ENCODE peak calls at places on chromosomes 11 and 22, in nine cellular contexts. K, P, B, U, I, T, L, G and X are unnamed samples.
A peak's percentile ranks its signal among the peaks of the same experiment; 100 is the strongest.

GRCh38 chr22:37198290-37199102 is 10.4 kb upstream of the C1QTNF6 start:
- DNase-seq in K (no peak), P (peak; percentile 67), B (peak; percentile 81), U (peak; percentile 82), I (peak; percentile 84), T (peak; percentile 78), L (no peak), G (peak; percentile 96), X (peak; percentile 90)

GRCh38 chr11:7657306-7658025 is 15.8 kb downstream of the CYB5R2 start:
- DNase-seq in K (no peak), P (peak; percentile 72), B (peak; percentile 76), U (peak; percentile 90), I (peak; percentile 49), T (peak; percentile 81), L (no peak), G (no peak), X (no peak)

GRCh38 chr22:28711820-28712777 is 29.5 kb downstream of the CHEK2 start:
- DNase-seq in K (peak; percentile 79), P (peak; percentile 98), B (peak; percentile 97), U (no peak), I (peak; percentile 64), T (peak; percentile 96), L (peak; percentile 72), G (no peak), X (no peak)

GRCh38 chr11:77299528-77299993 is 1.9 kb downstream of the GDPD4 start:
- DNase-seq in K (no peak), P (no peak), B (peak; percentile 60), U (no peak), I (no peak), T (no peak), L (no peak), G (no peak), X (no peak)

GRCh38 chr11:101336858-101337257 is 207.2 kb upstream of the PGR start:
- DNase-seq in K (no peak), P (no peak), B (no peak), U (peak; percentile 31), I (peak; percentile 51), T (no peak), L (no peak), G (no peak), X (no peak)

GRCh38 chr22:32132783-32133182 is 26.3 kb downstream of the C22orf42 start:
- DNase-seq in K (no peak), P (no peak), B (no peak), U (no peak), I (no peak), T (no peak), L (no peak), G (no peak), X (no peak)

GRCh38 chr11:78097666-78098385 is 18.2 kb upstream of the NDUFC2 start:
- DNase-seq in K (no peak), P (no peak), B (no peak), U (no peak), I (no peak), T (no peak), L (no peak), G (no peak), X (no peak)

GRCh38 chr22:17803871-17804270 is 29.6 kb upstream of the BID start:
- DNase-seq in K (no peak), P (no peak), B (no peak), U (no peak), I (no peak), T (no peak), L (no peak), G (no peak), X (no peak)

DNA sequence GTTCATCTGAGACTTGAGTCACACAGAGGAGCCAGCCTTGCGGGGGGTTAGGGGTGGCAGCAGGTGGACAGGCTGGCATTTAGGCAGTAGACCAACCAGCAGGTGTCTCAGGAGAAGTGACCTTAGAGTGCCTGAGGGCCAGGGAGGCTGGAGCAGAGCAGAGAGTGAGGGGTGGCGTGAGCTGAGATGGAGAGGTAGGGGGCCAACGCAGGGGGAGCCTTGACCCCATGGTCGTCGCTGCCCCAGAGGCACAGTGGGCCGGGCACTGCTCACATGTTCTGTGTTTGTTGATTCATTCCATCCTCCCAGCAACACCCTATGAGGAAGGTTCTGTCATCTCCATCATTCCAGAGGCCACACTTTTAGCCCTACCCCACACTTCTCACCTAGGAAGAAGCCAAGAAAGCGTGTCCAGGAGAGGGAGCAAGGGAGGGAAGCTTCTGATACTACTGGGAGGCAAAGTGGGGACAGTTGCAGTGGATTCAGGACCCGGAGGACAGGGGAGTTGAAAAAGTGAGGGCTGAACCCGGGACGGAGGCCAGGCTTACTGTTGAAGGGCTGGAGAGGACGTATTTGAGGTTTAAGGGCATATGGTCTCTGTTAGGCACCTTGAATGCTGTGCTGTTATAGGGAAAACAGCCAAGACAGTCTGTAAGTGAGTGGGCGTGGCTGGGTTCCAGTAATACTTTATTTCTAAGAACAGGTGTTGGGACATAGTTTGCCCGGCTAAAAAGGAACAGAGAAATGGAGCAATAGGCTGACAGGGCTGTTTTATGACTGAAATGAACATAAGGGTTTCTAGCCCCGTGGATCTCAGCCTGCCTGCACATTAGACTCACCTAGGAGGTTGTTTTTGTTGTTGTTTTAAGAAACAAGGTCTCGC is 7.3 kb downstream of the SART1 start:
- DNase-seq in K (no peak), P (no peak), B (no peak), U (no peak), I (no peak), T (no peak), L (no peak), G (no peak), X (no peak)
- TF ChIP-seq CTCF in K (no peak), P (no peak), B (no peak), U (no peak), I (no peak), T (peak; percentile 23), L (no peak), G (no peak), X (no peak)

GRCh38 chr22:43183496-43184263 is 3.3 kb downstream of the TTLL12 start:
- DNase-seq in K (no peak), P (peak; percentile 34), B (peak; percentile 90), U (no peak), I (no peak), T (peak; percentile 68), L (peak; percentile 47), G (no peak), X (no peak)

GRCh38 chr22:43185860-43186261 is 1.1 kb downstream of the TTLL12 start:
- DNase-seq in K (no peak), P (peak; percentile 28), B (no peak), U (peak; percentile 43), I (peak; percentile 53), T (peak; percentile 37), L (no peak), G (peak; percentile 73), X (no peak)

GRCh38 chr22:43187171-43188099 is 501 bp upstream of the TTLL12 start:
- DNase-seq in K (peak; percentile 74), P (peak; percentile 94), B (peak; percentile 93), U (peak; percentile 93), I (peak; percentile 94), T (peak; percentile 96), L (peak; percentile 79), G (peak; percentile 99), X (peak; percentile 97)

GRCh38 chr22:43188829-43189545 is 2.1 kb upstream of the TTLL12 start:
- DNase-seq in K (no peak), P (no peak), B (no peak), U (no peak), I (no peak), T (no peak), L (no peak), G (no peak), X (no peak)

GRCh38 chr22:43186272-43187170 is at the start of gene TTLL12:
- DNase-seq in K (no peak), P (peak; percentile 36), B (peak; percentile 35), U (peak; percentile 70), I (no peak), T (peak; percentile 50), L (no peak), G (peak; percentile 77), X (no peak)
- TF ChIP-seq CTCF in K (no peak), P (no peak), B (no peak), U (no peak), I (peak; percentile 8), T (no peak), L (no peak), G (no peak), X (no peak)

DNA sequence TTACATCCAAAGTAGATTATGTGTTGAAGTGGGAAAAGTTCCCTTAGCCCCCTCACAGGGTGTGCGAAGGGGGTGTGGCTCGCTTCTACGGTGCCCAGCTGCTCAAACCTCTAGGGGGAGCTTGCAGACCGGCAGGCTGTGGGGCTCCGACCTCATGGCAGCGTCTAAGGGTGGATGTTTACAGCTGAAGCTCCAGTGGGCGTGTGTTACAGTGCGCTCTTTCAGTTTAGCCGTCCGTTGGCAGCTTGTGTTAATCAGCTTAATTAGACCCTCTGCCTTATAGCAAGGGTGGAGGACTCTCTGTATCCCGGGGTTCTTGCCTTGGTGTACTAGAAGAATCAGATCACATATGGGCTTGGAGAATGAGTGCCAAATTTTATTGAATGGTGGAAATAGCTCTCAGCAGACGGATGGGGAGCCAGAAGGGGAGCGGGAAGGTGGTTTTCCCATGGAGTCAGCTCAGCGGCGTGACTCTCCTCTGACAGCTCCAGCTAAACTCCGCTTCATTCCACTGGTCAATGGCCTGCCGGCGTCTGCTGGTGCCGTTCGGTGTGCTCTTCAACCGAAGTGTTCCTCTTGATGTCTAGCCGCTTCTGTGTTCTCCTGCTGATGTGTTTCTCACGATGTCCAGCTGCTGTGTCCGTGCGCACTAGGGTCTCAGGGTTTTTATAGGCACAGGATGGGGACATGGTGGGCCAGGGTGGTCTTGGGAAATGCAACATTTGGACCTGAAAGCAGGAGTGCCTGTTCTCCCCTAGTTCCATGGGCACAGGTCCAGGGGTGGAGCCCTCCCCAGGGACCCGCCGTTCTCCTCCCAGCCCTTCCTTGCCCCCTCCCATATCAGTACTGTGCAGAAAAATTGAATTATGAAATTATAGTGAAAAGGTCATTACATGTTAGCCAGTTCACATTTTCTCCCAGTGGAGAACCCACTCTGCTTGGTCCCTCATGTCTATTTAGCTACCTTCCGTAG is 28.6 kb upstream of the OR10G7 start:
- DNase-seq in K (peak; percentile 31), P (peak; percentile 72), B (peak; percentile 65), U (peak; percentile 86), I (no peak), T (peak; percentile 77), L (peak; percentile 29), G (peak; percentile 63), X (no peak)
- TF ChIP-seq CTCF in K (peak; percentile 85), P (peak; percentile 80), B (peak; percentile 77), U (peak; percentile 74), I (peak; percentile 9), T (peak; percentile 89), L (peak; percentile 92), G (peak; percentile 35), X (peak; percentile 71)

DNA sequence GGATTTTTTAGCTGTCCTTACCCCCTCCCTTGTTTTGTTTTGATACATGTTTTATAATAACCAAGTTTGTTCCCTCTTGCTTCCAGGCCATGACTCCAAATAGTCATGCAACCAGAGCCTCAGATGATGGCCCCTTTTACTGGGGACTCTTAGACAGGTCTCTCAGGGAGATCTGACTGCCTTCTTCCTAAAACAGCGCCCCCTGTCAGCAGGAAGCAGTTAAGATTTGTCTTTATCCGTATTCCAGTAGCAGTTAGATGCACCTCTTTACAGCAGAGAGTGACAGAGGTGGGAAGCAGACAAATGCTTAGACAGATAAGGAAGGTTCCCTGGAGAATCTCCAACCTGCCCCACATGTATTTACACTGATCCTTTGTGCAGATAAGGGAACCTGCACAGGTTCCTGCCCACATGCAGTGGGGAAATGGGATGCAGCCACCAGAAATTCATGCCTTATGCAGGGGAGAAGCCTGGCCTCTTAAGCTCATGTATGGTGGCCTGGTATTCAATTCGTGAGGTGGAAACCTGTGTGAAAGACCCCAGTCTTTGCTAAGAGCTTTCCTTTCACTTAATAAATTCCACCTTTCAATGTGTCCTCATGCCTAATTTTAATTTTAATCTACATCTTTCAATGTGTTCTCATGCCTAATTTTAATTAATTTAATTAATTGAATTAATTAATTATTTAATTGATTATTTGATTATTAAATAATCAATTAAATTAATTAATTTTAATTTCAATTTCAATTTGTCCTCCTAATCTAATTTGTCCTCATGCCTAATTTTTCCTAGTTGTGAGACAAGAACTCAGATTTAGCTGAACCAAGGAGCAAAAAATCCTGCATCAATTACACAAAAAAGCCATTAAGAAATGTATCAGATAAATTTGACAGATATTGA is 11.5 kb upstream of the GLYAT start:
- DNase-seq in K (no peak), P (no peak), B (no peak), U (peak; percentile 8), I (no peak), T (no peak), L (no peak), G (no peak), X (no peak)
- TF ChIP-seq CTCF in K (peak; percentile 32), P (peak; percentile 5), B (no peak), U (peak; percentile 56), I (no peak), T (no peak), L (no peak), G (no peak), X (no peak)